ENCODE peak calls at places on chromosomes 16 and 17, in six cellular contexts. Z, D, G, S, A and E are unnamed samples.

GRCh38 chr17:70080541-70081347 is 5.7 kb downstream of the KCNJ16 start:
- DNase-seq in D (no peak), A (no peak), G (no peak), Z (peak), S (no peak), E (no peak)

GRCh38 chr17:50095626-50096037 is 481 bp downstream of the PDK2 start:
- DNase-seq in G (no peak), Z (no peak), S (no peak), D (no peak), A (peak), E (no peak)

GRCh38 chr17:66989579-66989978 is 25.1 kb downstream of the CACNG4 start:
- DNase-seq in G (no peak), A (no peak), Z (no peak), S (no peak), D (no peak), E (no peak)

GRCh38 chr16:83044589-83044988 is 417.8 kb downstream of the CDH13 start:
- DNase-seq in S (no peak), D (no peak), Z (no peak), A (no peak), G (no peak), E (no peak)

GRCh38 chr16:65547799-65548446 is 426.1 kb upstream of the CDH11 start:
- DNase-seq in Z (peak), A (no peak), G (peak), S (no peak), D (no peak), E (no peak)

GRCh38 chr17:77834170-77835115 is 124.1 kb upstream of the TNRC6C start:
- DNase-seq in D (no peak), G (peak), A (no peak), Z (peak), S (peak), E (peak)

GRCh38 chr17:51627776-51628175 is 367.4 kb downstream of the UTP18 start:
- DNase-seq in Z (no peak), A (no peak), G (no peak), D (no peak), S (no peak), E (no peak)

GRCh38 chr17:79850571-79851460 is 11.6 kb upstream of the CBX4 start:
- DNase-seq in A (no peak), D (no peak), Z (peak), S (no peak), G (peak), E (no peak)

GRCh38 chr17:335691-336090 is 16.9 kb downstream of the RPH3AL start:
- DNase-seq in S (no peak), D (no peak), A (no peak), Z (no peak), G (no peak), E (no peak)

GRCh38 chr16:3509470-3509928 is 8.7 kb downstream of the CLUAP1 start:
- DNase-seq in D (peak), A (no peak), S (no peak), Z (no peak), G (peak), E (no peak)

GRCh38 chr17:17305282-17305801 is 2.2 kb downstream of the NT5M start:
- DNase-seq in D (no peak), G (no peak), Z (no peak), A (peak), S (no peak), E (peak)

GRCh38 chr17:77723071-77723908 is 235.2 kb upstream of the TNRC6C start:
- DNase-seq in Z (no peak), G (no peak), A (no peak), S (no peak), D (no peak), E (no peak)

GRCh38 chr16:67165121-67166034 is 833 bp downstream of the HSF4 start:
- DNase-seq in Z (no peak), G (no peak), S (no peak), A (no peak), D (no peak), E (no peak)

GRCh38 chr17:40479754-40480480 is 21.5 kb downstream of the TNS4 start:
- DNase-seq in G (peak), S (no peak), Z (no peak), A (no peak), D (no peak), E (no peak)

DNA sequence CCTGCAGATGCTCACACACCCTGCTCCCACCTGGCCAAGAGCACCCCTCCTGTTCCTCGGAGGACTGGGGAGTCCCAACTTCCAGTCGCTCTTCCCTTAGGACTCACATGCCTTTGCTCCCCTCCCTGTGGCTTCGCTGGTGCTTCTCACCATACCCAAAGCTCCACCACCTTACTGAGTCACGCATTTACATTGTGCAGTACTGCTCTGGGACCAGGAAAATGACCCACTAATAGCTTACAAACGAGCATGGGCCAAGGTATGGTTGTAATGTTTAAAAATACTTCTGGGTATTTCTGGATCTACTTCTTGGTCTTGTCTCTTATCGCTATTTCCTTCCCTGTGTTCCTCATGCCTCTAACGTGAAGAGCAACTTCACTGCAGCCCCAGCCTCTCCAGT is 41.0 kb upstream of the CDRT4 start:
- DNase-seq in A (no peak), G (no peak), S (no peak), D (no peak), Z (no peak), E (no peak)
- TF ChIP-seq CTCF in A (no peak), G (no peak), S (no peak), D (no peak), Z (no peak), E (no peak)

DNA sequence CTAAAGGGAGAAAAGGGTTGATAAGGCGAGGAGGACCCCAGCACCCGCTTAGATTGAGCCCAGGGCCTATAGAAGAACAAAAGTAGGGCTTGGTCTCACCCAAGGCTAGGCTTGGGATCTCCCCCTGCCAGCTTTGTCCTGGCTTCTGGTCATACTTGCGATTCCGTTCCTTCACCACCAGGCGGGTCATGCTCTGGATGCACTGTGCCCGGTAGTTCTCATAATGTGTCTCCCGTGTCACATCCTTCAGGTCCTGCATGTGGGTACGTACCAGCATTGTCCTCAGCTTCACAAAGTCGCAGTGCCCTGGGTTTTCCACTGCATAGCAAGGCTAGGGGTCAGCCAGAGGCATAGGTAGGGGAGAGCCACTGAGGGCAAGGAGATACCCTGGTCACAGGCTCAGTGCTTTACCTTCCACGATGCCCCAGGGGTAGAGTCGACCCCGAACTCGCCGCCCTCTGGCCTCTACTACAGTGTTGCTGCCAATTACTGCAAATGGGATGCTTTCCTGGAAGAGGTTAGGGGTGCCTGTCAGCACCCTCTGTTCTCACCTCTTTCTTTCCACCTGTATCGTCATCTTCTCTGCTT is 6.5 kb upstream of the MTMR4 start:
- DNase-seq in G (peak), A (peak), S (no peak), Z (no peak), D (no peak), E (no peak)
- TF ChIP-seq CTCF in G (peak), A (peak), S (no peak), Z (peak), D (no peak), E (peak)

GRCh38 chr16:11254913-11255736 is 879 bp downstream of the SOCS1 start:
- DNase-seq in D (peak), G (peak), A (peak), Z (no peak), S (peak), E (no peak)
- TF ChIP-seq CTCF in D (no peak), G (no peak), A (no peak), Z (no peak), S (no peak), E (peak)

DNA sequence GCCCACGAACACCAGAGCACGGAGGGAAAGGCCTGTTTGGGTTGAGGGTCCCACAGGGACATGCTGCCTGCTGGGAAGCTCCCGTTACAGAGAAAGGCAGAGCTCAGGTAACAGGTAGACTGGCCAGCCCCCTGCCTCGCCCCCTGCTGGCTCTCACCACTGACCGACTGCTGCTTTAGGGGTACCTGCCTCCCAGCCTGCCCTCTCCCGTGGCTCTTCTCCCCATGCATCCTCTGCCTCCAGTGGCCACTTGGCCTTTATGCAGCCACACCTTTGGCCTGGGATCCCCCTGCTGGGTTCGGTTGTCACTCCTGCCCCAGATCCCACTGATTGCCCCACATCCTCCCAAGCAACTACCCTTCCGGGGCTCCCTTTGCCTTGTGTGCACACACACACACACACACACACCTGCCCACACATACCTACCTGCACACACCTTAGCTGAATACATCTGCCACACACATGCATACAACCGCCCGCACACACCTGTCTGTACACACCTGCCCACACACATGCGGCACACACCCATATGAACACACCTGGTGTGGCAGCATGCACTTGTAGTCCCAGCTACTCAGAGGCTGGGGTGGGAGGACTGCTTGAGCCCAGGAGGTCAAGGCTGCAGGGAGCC is 7.1 kb downstream of the MCRIP1 start:
- DNase-seq in G (no peak), A (no peak), S (no peak), Z (no peak), D (no peak), E (no peak)
- TF ChIP-seq CTCF in G (peak), A (no peak), S (no peak), Z (peak), D (no peak), E (no peak)

GRCh38 chr16:84156342-84156784 is 11.3 kb downstream of the DNAAF1 start:
- DNase-seq in D (no peak), S (no peak), Z (no peak), A (no peak), G (peak), E (no peak)
- TF ChIP-seq CTCF in D (no peak), S (no peak), Z (peak), A (no peak), G (no peak), E (no peak)

GRCh38 chr16:70453891-70454220 is 539 bp upstream of the FCSK start:
- DNase-seq in Z (no peak), S (no peak), G (peak), D (no peak), A (no peak), E (no peak)

GRCh38 chr16:70453117-70453890 is 1.1 kb upstream of the FCSK start:
- DNase-seq in S (no peak), Z (no peak), D (no peak), G (no peak), A (no peak), E (no peak)

GRCh38 chr16:70454221-70455034 is at the start of gene FCSK:
- DNase-seq in A (peak), D (no peak), G (peak), S (peak), Z (peak), E (peak)

GRCh38 chr16:70457446-70457845 is 3.1 kb downstream of the FCSK start:
- DNase-seq in A (no peak), Z (no peak), S (no peak), D (no peak), G (no peak), E (no peak)

DNA sequence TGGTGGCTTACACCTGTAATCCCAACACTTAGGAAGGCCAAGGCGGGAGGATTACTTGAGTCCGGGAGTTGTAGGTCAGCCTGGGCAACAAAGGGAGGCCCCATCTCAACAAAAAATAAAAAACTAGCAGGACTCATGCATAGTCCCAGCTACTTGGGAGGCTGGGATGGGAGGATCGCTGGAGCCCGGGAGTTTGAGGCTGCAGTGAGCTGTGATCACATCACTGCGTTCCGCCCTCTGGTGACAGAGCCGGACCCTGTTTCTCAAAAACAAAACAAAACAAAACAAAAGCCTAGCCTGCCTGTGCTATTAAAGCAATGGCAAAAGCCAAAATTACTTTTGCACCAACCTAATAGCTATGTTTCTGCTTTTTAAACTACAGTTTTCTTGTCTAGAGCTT is 1.5 kb downstream of the FCSK start:
- DNase-seq in S (no peak), A (no peak), D (no peak), G (no peak), Z (no peak), E (no peak)
- TF ChIP-seq CTCF in S (no peak), A (no peak), D (no peak), G (no peak), Z (no peak), E (no peak)